ENCODE peak calls at places on chromosomes 13 and 19, in four cellular contexts. F, I, J and Q are unnamed samples.

GRCh38 chr13:18978447-18978846 is 203.2 kb downstream of the TUBA3C start:
- DNase-seq in F (no peak), I (no peak), J (no peak), Q (no peak)

GRCh38 chr13:48838193-48839000 is 137.3 kb upstream of the FNDC3A start:
- DNase-seq in F (peak), I (no peak), J (no peak), Q (peak)

GRCh38 chr19:3222709-3223108 is 1.8 kb upstream of the CELF5 start:
- DNase-seq in F (no peak), I (no peak), J (no peak), Q (no peak)

GRCh38 chr13:35964764-35965163 is 166.4 kb downstream of the DCLK1 start:
- DNase-seq in F (peak), I (no peak), J (no peak), Q (no peak)

GRCh38 chr13:20360041-20360491 is 127.9 kb upstream of the GJB6 start:
- DNase-seq in F (peak), I (no peak), J (no peak), Q (no peak)

GRCh38 chr13:49082653-49083536 is 107.2 kb downstream of the FNDC3A start:
- DNase-seq in F (peak), I (no peak), J (no peak), Q (peak)

GRCh38 chr13:66329988-66330429 is 900.1 kb downstream of the PCDH9 start:
- DNase-seq in F (peak), I (no peak), J (no peak), Q (no peak)

GRCh38 chr19:8245869-8246835 is 37.0 kb downstream of the CERS4 start:
- DNase-seq in F (no peak), I (no peak), J (no peak), Q (peak)

GRCh38 chr13:46385946-46386345 is 1.1 kb downstream of the RUBCNL start:
- DNase-seq in F (no peak), I (no peak), J (no peak), Q (no peak)

GRCh38 chr13:77026255-77026782 is 640 bp downstream of the FBXL3 start:
- DNase-seq in F (peak), I (peak), J (peak), Q (peak)

GRCh38 chr13:77022341-77022740 is 4.6 kb downstream of the FBXL3 start:
- DNase-seq in F (peak), I (no peak), J (no peak), Q (no peak)

GRCh38 chr13:77028202-77028601 is 1.2 kb upstream of the FBXL3 start:
- DNase-seq in F (no peak), I (no peak), J (no peak), Q (no peak)

GRCh38 chr13:77029436-77029835 is 2.5 kb upstream of the FBXL3 start:
- DNase-seq in F (no peak), I (no peak), J (no peak), Q (peak)

DNA sequence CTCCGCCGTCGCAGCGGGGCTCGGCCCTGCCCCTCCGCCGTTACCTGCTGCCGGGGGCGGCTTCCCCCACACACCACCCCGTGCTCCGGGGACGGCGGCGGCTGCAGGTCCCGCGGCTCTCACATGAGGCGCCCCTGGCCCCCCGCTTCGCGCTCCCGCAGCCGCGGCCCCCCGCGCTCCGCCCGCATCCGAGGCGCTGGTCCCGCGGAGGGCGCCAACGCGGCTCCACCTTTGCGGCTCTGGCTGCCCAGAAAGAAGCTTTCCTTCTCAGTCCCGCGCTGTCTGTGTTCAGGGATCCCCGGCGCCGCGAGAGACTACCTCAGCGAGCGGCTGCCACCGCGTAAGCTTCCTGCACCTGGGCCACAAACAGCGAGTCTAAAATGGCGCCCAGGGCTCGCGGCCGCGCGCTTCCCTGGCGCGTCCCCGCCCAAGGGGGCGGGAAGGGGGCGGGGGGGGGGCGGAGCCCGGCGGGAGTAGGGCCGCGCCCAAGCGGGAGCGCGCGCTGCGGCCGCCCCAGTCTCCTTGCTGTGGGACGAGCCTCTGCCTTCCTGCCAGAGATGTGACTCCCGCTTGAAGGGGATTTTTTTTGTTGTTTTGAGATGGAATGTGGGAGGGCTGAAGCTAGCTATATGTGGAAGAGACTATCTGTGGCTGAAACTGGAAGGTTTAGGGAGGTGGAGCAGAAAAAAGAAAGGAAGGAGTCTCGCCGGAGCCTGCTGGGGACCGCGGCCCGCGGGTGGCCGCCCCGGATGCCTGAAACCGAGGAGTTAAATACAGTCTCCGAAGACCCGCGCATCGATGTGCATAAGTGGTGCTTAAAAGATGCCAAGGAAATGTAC is at the start of gene FBXL3:
- DNase-seq in F (peak), I (peak), J (peak), Q (peak)
- H2BK120ac ChIP-seq in F (peak), I (no peak), J (no peak), Q (peak)

GRCh38 chr19:58556633-58557252 is 1.7 kb downstream of the UBE2M start:
- DNase-seq in F (no peak), I (no peak), J (no peak), Q (no peak)

GRCh38 chr19:58555369-58555885 is 522 bp upstream of the CHMP2A start:
- DNase-seq in F (no peak), I (no peak), J (no peak), Q (no peak)

GRCh38 chr19:58555920-58556632 is 1.2 kb upstream of the CHMP2A start:
- DNase-seq in F (no peak), I (no peak), J (no peak), Q (no peak)

GRCh38 chr19:58553799-58554493 is 959 bp downstream of the CHMP2A start:
- DNase-seq in F (no peak), I (peak), J (no peak), Q (no peak)

GRCh38 chr19:58554494-58555368 is at the start of gene CHMP2A:
- DNase-seq in F (peak), I (peak), J (peak), Q (peak)
- H3K18ac ChIP-seq in F (peak), I (peak), J (peak), Q (peak)

DNA sequence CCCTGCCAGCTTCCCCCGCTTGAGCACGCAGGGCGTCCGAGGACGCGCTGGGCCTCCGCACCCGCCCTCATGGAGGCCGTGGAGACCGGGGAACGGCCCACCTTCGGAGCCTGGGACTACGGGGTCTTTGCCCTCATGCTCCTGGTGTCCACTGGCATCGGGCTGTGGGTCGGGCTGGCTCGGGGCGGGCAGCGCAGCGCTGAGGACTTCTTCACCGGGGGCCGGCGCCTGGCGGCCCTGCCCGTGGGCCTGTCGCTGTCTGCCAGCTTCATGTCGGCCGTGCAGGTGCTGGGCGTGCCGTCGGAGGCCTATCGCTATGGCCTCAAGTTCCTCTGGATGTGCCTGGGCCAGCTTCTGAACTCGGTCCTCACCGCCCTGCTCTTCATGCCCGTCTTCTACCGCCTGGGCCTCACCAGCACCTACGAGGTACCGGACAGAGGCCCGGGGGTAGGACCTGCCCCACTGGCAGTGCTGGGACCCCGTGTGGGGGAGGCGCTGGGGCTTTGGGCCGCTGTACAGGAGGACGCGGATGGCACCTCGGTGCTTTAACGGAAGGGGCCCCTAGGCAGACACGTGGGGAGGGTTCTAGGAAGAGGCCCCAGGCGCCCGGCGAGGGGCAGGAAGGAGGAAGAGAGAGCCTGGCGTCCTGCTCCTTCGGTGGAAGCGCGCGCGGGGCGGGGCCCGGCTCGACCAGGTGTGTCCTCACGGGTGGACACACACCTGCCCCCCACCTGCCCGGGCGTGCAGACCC is 681 bp downstream of the SLC5A5 start:
- DNase-seq in F (no peak), I (peak), J (no peak), Q (no peak)
- H3K4me3 ChIP-seq in F (no peak), I (no peak), J (no peak), Q (no peak)

DNA sequence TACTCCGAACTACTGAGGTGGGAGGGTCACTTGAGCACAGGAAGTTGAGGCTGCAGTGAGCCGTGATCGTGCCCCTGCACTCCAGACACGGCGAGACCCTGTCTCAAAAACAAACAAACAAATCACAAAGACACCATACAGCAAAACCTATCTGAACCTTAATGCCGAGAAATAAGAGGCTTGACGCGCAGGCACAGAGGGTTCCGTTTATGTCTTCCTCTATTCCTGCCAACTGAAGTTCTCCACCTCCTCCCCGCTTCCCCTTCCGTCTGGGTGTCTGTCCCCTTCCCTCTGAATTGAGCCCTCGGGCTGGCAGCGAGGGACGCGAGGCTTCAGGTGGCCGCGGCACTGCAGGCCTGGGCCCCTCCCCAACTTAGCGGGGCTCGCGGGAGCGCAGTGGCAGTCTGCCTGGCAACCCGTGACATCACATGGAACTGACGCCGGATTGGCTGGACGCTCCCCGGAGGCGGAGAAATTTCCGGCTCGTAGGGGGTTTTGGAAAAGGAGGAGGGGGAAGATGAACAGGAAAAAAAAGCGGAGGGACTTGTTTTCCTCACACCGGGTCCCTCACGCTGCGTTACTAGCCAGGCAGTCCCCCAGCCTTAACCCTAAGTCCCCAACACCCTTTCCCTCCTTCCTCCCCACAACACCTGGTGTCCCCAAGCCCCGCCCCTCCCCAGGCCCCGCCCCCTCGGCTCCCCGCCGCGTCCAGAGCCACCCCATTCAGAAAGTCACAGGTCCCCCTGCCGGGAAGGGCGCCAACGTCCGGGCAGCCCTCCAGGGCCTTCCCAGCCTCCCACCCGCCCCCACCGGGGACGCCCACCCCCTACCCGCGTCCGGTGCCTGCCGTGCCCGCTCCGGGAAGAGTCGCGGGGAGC is 1.1 kb upstream of the MYBPC2 start:
- DNase-seq in F (peak), I (peak), J (peak), Q (peak)
- H2BK120ac ChIP-seq in F (no peak), I (no peak), J (peak), Q (peak)

GRCh38 chr19:5687360-5688198 is 2.5 kb upstream of the RPL36 start:
- DNase-seq in F (no peak), I (no peak), J (no peak), Q (no peak)
- H3K18ac ChIP-seq in F (no peak), I (no peak), J (peak), Q (peak)

GRCh38 chr13:77387607-77388200 is 60.8 kb upstream of the MYCBP2 start:
- DNase-seq in F (no peak), I (no peak), J (no peak), Q (no peak)
- H3K4me3 ChIP-seq in F (no peak), I (no peak), J (no peak), Q (no peak)

DNA sequence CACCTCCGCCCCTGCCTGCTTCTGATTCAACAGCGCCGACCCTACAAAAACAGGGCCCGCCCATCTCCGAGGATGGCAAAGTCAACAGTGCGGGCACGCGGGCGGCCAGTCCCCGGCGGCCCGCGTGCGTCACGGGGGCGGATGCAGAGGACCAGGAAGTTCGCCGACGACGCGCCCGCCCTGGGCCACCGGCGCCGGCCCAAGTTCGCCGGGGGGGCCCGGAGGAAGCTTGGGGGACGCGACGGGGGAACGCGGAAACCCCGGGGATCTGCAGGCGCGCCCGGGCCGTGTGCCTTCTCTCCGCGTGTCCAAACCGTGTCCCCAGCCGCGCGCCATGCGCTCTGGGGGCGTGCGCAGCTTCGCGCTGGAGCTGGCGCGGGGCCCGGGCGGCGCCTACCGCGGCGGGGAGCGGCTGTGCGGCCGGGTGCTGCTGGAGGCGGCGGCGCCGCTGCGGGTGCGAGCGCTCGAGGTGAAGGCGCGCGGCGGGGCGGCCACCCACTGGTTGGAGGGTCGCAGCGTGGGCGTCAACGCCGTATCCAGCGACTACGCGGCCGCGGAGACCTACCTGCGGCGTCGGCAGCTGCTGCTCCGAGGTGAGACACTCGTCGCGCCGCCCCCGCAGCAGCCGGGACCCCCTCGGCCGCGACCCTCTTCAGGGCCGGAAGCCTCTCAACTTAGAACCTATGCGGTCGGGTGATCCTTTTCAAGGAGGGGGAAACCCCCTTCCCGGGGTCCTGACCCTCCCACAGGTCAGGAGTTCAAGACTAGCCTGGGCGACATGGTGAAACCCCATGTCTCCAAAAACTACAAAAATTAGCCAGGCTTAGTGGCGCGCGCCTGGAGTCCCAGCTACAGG is 6.8 kb upstream of the ARRDC2 start:
- DNase-seq in F (peak), I (peak), J (no peak), Q (peak)
- H2BK120ac ChIP-seq in F (peak), I (no peak), J (no peak), Q (no peak)

GRCh38 chr13:71869274-71869673 is 2.3 kb upstream of the DACH1 start:
- DNase-seq in F (no peak), I (no peak), J (no peak), Q (no peak)
- H3K18ac ChIP-seq in F (no peak), I (no peak), J (no peak), Q (no peak)

DNA sequence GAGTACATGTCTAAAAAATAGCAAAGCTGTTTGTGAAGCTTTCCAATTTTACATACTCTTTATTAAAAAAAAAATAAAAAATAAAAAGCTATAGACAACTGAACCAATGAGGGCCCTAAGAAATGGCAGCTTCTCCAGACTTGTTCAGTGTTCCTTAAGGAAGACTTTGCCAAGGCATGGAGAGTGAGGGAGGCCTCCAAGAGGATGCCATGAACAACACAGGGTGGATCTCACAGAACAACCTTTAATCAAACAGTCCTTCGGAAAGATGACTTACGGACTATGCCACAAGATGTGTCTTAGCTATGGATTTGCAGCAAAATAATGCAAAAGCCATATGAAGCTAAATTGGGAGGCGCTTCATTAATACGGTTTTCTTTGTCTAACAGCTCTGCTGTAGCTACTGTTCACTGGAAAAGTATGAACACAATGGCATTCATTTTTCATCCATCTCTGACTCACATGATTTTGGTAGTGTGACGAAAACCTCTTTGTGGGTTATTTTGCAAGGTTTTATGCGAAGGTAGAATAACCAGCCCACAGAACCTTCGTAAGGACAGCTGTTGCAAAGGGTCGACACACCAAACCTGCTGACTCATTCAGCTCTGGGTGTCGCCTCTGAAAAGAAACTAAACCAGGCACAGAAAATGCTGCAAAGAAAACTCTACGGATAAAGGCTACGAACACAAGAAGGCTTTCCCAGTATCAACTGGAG is 27.7 kb downstream of the EFNB2 start:
- DNase-seq in F (peak), I (no peak), J (no peak), Q (peak)
- H3K4me3 ChIP-seq in F (peak), I (no peak), J (no peak), Q (no peak)